ENCODE peak calls at places on chromosome 16, in ten cellular contexts. P, C, T, B, N, L, K, S, I and V are unnamed samples.

GRCh38 chr16:50626868-50627267 is 54.2 kb downstream of the SNX20 start:
- DNase-seq in K (no peak), C (no peak), P (no peak), I (no peak), T (no peak), N (no peak), S (no peak), L (no peak), B (no peak), V (no peak)

GRCh38 chr16:50323335-50324011 is 45.3 kb downstream of the BRD7 start:
- DNase-seq in T (peak), B (peak), S (no peak), C (no peak), P (no peak), K (peak), N (no peak), L (no peak), I (no peak), V (no peak)

GRCh38 chr16:31108035-31108793 is at the start of gene BCKDK:
- DNase-seq in K (peak), T (peak), L (peak), C (no peak), S (peak), B (peak), P (peak), N (peak), I (no peak), V (peak)

GRCh38 chr16:31453255-31454204 is 5.8 kb upstream of the ARMC5 start:
- DNase-seq in S (no peak), N (no peak), I (no peak), B (no peak), C (no peak), T (peak), L (no peak), K (peak), P (no peak), V (no peak)

GRCh38 chr16:81440888-81441663 is 3.5 kb upstream of the CMIP start:
- DNase-seq in T (no peak), S (no peak), I (no peak), C (no peak), P (no peak), N (no peak), B (no peak), L (no peak), K (no peak), V (no peak)

GRCh38 chr16:9186061-9186460 is 94.6 kb downstream of the HAPSTR1 start:
- DNase-seq in T (no peak), N (no peak), P (no peak), K (no peak), C (no peak), S (no peak), B (no peak), I (no peak), L (no peak), V (no peak)

GRCh38 chr16:22008215-22009142 is 568 bp downstream of the MOSMO start:
- DNase-seq in N (peak), K (no peak), I (no peak), C (peak), L (no peak), S (peak), B (peak), T (no peak), P (peak), V (peak)

GRCh38 chr16:50153648-50154368 is 702 bp downstream of the TENT4B start:
- DNase-seq in P (no peak), T (peak), B (peak), I (no peak), C (peak), N (peak), K (no peak), S (peak), L (peak), V (peak)

GRCh38 chr16:78437352-78437968 is 338.0 kb downstream of the WWOX start:
- DNase-seq in L (peak), S (no peak), N (no peak), K (no peak), P (no peak), C (no peak), I (no peak), B (no peak), T (peak), V (peak)

GRCh38 chr16:57281791-57282190 is 2.7 kb downstream of the PLLP start:
- DNase-seq in I (no peak), S (no peak), P (no peak), B (no peak), K (no peak), N (peak), T (no peak), L (no peak), C (no peak), V (no peak)

GRCh38 chr16:62213763-62214162 is 177.5 kb upstream of the CDH8 start:
- DNase-seq in L (no peak), T (no peak), C (no peak), N (no peak), K (no peak), P (no peak), I (no peak), S (no peak), B (no peak), V (peak)

GRCh38 chr16:17070882-17071592 is 399.7 kb downstream of the XYLT1 start:
- DNase-seq in T (no peak), P (peak), N (no peak), K (no peak), S (peak), B (peak), L (no peak), C (no peak), I (peak), V (peak)

GRCh38 chr16:80804451-80805383 is at the start of gene CDYL2:
- DNase-seq in P (peak), I (no peak), C (peak), L (peak), K (no peak), N (peak), B (no peak), T (peak), S (no peak), V (no peak)

GRCh38 chr16:19138601-19139000 is 24.8 kb downstream of the ITPRIPL2 start:
- DNase-seq in S (no peak), N (no peak), T (peak), I (peak), L (peak), K (peak), C (no peak), P (no peak), B (peak), V (peak)

GRCh38 chr16:2210009-2210332 is 692 bp downstream of the BRICD5 start:
- DNase-seq in L (no peak), K (no peak), P (no peak), B (no peak), N (no peak), C (no peak), I (no peak), T (no peak), S (no peak), V (no peak)

GRCh38 chr16:64290461-64290860 is 831.4 kb downstream of the CDH11 start:
- DNase-seq in K (no peak), L (no peak), T (no peak), B (no peak), C (no peak), I (no peak), N (no peak), S (no peak), P (no peak), V (no peak)

GRCh38 chr16:81029930-81030604 is 5.6 kb upstream of the ATMIN start:
- DNase-seq in K (no peak), N (no peak), P (no peak), L (no peak), C (no peak), T (no peak), I (no peak), S (no peak), B (no peak), V (no peak)

GRCh38 chr16:67917140-67917851 is 14.4 kb downstream of the CTRL start:
- DNase-seq in K (peak), S (peak), L (no peak), T (no peak), B (no peak), N (no peak), I (no peak), C (no peak), P (no peak), V (no peak)

GRCh38 chr16:54808890-54809289 is 121.8 kb upstream of the IRX5 start:
- DNase-seq in B (no peak), K (no peak), T (no peak), S (no peak), L (no peak), I (no peak), C (no peak), P (no peak), N (no peak), V (no peak)

GRCh38 chr16:54816471-54816870 is 114.2 kb upstream of the IRX5 start:
- DNase-seq in L (no peak), P (no peak), K (no peak), T (no peak), I (no peak), C (no peak), S (no peak), N (no peak), B (no peak), V (no peak)

GRCh38 chr16:54815177-54815576 is 115.5 kb upstream of the IRX5 start:
- DNase-seq in I (no peak), S (no peak), C (no peak), L (no peak), P (no peak), N (no peak), K (no peak), B (no peak), T (no peak), V (no peak)

GRCh38 chr16:54813778-54814177 is 116.9 kb upstream of the IRX5 start:
- DNase-seq in C (no peak), B (no peak), P (no peak), T (no peak), K (no peak), S (no peak), I (no peak), L (no peak), N (no peak), V (no peak)

DNA sequence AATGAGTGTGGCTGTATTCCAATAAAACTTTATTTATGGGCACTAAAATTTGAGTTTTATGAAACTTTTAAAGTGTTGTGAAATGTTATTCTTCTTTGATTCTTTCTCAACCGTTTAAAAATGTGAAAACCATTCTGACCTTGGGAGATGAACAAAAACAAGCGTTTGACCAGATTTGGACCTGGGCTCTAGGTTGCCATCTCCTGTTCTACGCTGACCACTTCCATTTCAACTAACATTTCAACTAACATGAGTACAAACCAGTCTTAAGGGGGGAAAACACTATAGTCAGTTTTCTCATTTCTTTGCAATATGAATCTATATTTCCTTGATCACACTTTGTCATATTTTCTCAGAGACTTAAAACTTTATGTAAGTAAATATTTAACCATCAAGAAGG is 118.4 kb upstream of the IRX5 start:
- DNase-seq in T (peak), N (no peak), C (no peak), L (no peak), P (no peak), S (no peak), B (no peak), K (peak), I (no peak), V (no peak)
- TF ChIP-seq CTCF in T (peak), N (no peak), C (no peak), L (no peak), P (no peak), S (no peak), B (no peak), K (peak), I (peak), V (no peak)

GRCh38 chr16:280005-280421 is 378 bp upstream of the ARHGDIG start:
- DNase-seq in I (no peak), C (no peak), T (no peak), P (no peak), K (no peak), N (no peak), B (no peak), S (no peak), L (no peak), V (no peak)
- TF ChIP-seq CTCF in I (no peak), C (no peak), T (no peak), P (no peak), K (no peak), N (no peak), B (no peak), S (no peak), L (no peak), V (no peak)

DNA sequence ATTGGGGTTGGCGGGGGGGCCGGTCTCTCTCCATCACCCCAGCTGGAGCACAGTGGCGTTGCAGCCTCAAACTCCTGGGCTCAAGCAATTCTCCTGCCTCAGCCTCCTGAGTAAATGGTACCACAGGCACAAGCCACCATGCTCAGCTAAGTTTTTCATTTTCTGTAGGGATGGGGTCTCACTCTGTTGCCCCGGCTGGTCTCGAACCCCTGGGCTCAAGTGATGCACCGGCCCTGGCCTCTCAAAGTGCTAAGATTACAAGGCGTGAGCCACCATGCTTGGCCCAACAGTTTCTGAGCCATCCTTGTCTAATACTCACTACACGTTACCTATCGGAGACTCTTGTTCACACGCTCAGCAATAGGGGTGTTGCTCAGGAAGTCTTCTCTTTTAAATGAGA is 11.6 kb downstream of the WDR59 start:
- DNase-seq in L (no peak), I (no peak), S (no peak), K (no peak), C (no peak), T (no peak), B (no peak), P (no peak), N (no peak), V (no peak)
- TF ChIP-seq CTCF in L (no peak), I (no peak), S (no peak), K (no peak), C (no peak), T (no peak), B (no peak), P (no peak), N (no peak), V (no peak)

GRCh38 chr16:23504076-23504452 is 6.2 kb downstream of the GGA2 start:
- DNase-seq in I (no peak), K (peak), B (peak), P (no peak), S (no peak), L (no peak), N (no peak), T (peak), C (no peak), V (no peak)

GRCh38 chr16:23506606-23506994 is 3.7 kb downstream of the GGA2 start:
- DNase-seq in P (no peak), C (no peak), I (no peak), S (no peak), N (no peak), L (no peak), B (no peak), T (no peak), K (no peak), V (no peak)

GRCh38 chr16:23505180-23505665 is 5.1 kb downstream of the GGA2 start:
- DNase-seq in C (no peak), T (no peak), N (no peak), B (no peak), L (no peak), K (no peak), I (no peak), P (no peak), S (no peak), V (no peak)

GRCh38 chr16:23504453-23505179 is 5.7 kb downstream of the GGA2 start:
- DNase-seq in B (peak), K (peak), L (peak), S (no peak), T (peak), I (peak), N (peak), P (peak), C (no peak), V (no peak)

GRCh38 chr16:23505942-23506605 is 4.2 kb downstream of the GGA2 start:
- DNase-seq in S (no peak), K (no peak), P (no peak), L (no peak), B (no peak), C (no peak), N (no peak), T (no peak), I (no peak), V (no peak)
- TF ChIP-seq CTCF in S (no peak), K (no peak), P (no peak), L (no peak), B (no peak), C (no peak), N (no peak), T (peak), I (peak), V (no peak)

DNA sequence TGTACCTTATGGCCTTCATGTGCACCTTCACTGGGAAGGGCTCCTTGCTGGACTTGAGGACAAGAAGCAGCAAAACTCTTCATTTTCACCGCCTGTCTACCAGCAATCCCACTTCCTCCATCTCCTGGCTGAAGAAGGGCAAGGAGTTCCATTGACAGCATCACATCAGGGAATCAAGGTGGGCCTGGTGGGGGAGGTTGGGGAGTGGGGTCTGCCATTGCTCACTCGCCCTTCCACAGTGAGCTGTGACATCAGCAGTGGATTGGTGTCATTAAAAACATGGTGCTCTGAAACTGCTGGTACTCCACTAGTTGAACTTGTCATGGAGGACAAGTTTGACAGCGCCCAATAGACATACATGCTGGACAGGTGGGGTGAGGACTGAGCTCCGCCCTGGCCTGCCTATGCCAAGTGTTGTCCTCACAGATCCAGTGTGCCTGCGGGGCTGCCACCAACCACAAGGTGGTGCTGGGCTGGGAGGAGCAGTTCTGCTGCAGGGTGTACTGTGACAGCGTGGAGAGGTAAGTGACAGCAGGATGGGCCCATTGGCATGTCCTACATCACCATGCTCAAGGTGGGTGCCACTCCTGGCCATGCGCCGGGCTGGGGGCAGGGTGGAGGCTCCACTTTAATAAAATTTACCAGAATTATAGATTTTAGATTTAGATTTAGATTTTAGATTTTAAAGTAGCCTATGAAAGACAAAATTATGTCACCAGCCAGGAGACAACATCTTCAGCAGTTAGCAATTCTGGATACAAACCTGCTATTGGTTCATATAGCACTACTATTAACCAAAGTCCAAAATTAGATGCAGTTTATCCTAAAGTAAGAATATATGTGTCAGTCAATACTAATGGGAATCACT is 1729.1 kb downstream of the TP53TG3F start:
- DNase-seq in S (no peak), C (no peak), L (no peak), P (no peak), B (no peak), T (no peak), K (no peak), N (peak), I (no peak), V (no peak)
- TF ChIP-seq CTCF in S (no peak), C (no peak), L (no peak), P (no peak), B (no peak), T (no peak), K (no peak), N (no peak), I (no peak), V (no peak)

GRCh38 chr16:75927824-75928223 is 201.5 kb upstream of the CPHXL start:
- DNase-seq in B (no peak), T (no peak), C (no peak), P (no peak), N (no peak), K (no peak), L (no peak), I (no peak), S (no peak), V (no peak)

GRCh38 chr16:75929056-75929455 is 202.8 kb upstream of the CPHXL start:
- DNase-seq in T (no peak), I (no peak), N (no peak), L (no peak), B (no peak), C (no peak), P (no peak), S (no peak), K (no peak), V (no peak)

GRCh38 chr16:75928295-75928694 is 202.0 kb upstream of the CPHXL start:
- DNase-seq in B (no peak), N (no peak), C (no peak), T (no peak), K (no peak), S (no peak), P (no peak), I (peak), L (no peak), V (no peak)

GRCh38 chr16:75931043-75931442 is 204.8 kb upstream of the CPHXL start:
- DNase-seq in N (no peak), C (no peak), K (peak), S (no peak), T (no peak), B (no peak), P (no peak), L (no peak), I (peak), V (no peak)

DNA sequence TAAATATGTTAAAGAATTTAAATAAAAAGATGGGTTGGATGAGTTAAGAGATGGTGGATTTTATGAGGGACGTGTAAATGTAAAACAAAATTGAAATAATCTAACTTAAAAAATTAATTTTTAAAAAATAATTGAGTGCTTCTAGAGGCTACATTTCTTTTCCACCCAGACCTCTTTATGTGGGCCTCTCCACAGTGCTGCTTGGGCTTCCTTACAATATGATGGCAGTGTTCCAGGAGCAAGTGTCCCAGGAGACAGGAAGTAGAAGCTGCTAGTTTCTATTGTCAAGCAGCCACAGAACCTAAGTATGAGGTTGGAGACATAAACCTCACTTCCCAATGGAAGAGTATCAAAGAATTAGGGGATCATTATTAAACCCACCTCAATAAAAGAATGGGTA is 205.7 kb upstream of the CPHXL start:
- DNase-seq in P (no peak), T (no peak), S (no peak), I (no peak), L (no peak), K (no peak), N (no peak), B (no peak), C (no peak), V (no peak)
- TF ChIP-seq CTCF in P (no peak), T (no peak), S (no peak), I (no peak), L (no peak), K (no peak), N (no peak), B (no peak), C (no peak), V (no peak)

DNA sequence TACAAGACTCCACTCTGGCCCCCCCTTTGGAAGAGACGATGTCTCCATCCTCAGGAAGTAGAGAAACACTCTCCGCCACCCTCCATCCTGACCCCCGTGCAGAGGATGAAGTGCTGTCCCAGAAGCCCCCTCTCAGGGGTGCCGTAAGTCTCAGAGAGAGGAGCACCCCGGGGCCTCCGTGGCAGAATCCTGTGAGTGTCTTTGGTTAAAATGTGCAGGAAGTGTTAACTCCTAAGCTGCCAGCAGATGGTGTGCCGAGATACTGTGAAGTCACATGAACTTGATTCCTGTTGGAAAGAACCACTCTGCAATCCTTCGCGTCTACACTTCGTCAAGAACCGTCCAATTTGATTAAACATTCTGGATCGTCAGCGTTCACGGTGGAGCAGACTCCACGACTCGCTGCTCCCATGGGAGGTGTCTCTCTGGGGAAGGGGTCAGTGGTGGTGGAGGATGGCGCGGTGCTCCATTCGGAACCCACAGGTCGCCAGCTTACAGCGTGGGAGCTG is 5.6 kb downstream of the BANP start:
- DNase-seq in B (no peak), P (peak), S (no peak), N (no peak), C (no peak), K (peak), T (peak), I (no peak), L (no peak), V (no peak)
- TF ChIP-seq CTCF in B (no peak), P (no peak), S (no peak), N (no peak), C (no peak), K (peak), T (peak), I (peak), L (no peak), V (no peak)